ENCODE peak calls at places on chromosomes 16 and 17, in nine cellular contexts. One of them, this sample, is unnamed.

GRCh38 chr16:77711775-77712174 is 10.5 kb upstream of the NUDT7 start:
- DNase-seq in stimulated activated CD4-positive, alpha-beta T cell treated with anti-CD3 and anti-CD28 coated beads, Interleukin-15, amount 100 ng/mL, for 1 hour: no peak
- DNase-seq in body of pancreas: peak
- DNase-seq in NCI-H2171 treated with DMSO at 0.1 percent for 48 hours: no peak
- DNase-seq in choroid plexus epithelial cell: peak
- DNase-seq in BJ: no peak
- DNase-seq in activated CD4-positive, CD25-positive, alpha-beta regulatory T cell: no peak
- DNase-seq in MM.1S: no peak
- DNase-seq in ureter: no peak
- DNase-seq in this sample: no peak

GRCh38 chr16:22711847-22712246 is 102.1 kb upstream of the HS3ST2 start:
- DNase-seq in body of pancreas: no peak
- DNase-seq in stimulated activated CD4-positive, alpha-beta T cell treated with anti-CD3 and anti-CD28 coated beads, Interleukin-15, amount 100 ng/mL, for 1 hour: no peak
- DNase-seq in NCI-H2171 treated with DMSO at 0.1 percent for 48 hours: no peak
- DNase-seq in choroid plexus epithelial cell: no peak
- DNase-seq in ureter: no peak
- DNase-seq in MM.1S: no peak
- DNase-seq in BJ: no peak
- DNase-seq in activated CD4-positive, CD25-positive, alpha-beta regulatory T cell: no peak
- DNase-seq in this sample: no peak

GRCh38 chr16:705748-706188 is at the start of gene FBXL16:
- DNase-seq in ureter: no peak
- DNase-seq in stimulated activated CD4-positive, alpha-beta T cell treated with anti-CD3 and anti-CD28 coated beads, Interleukin-15, amount 100 ng/mL, for 1 hour: no peak
- DNase-seq in MM.1S: no peak
- DNase-seq in activated CD4-positive, CD25-positive, alpha-beta regulatory T cell: no peak
- DNase-seq in NCI-H2171 treated with DMSO at 0.1 percent for 48 hours: peak
- DNase-seq in BJ: no peak
- DNase-seq in choroid plexus epithelial cell: no peak
- DNase-seq in body of pancreas: no peak
- DNase-seq in this sample: no peak

GRCh38 chr17:77690271-77691161 is 268.0 kb upstream of the TNRC6C start:
- DNase-seq in activated CD4-positive, CD25-positive, alpha-beta regulatory T cell: no peak
- DNase-seq in stimulated activated CD4-positive, alpha-beta T cell treated with anti-CD3 and anti-CD28 coated beads, Interleukin-15, amount 100 ng/mL, for 1 hour: no peak
- DNase-seq in MM.1S: peak
- DNase-seq in BJ: no peak
- DNase-seq in choroid plexus epithelial cell: no peak
- DNase-seq in body of pancreas: no peak
- DNase-seq in NCI-H2171 treated with DMSO at 0.1 percent for 48 hours: no peak
- DNase-seq in ureter: peak
- DNase-seq in this sample: peak

GRCh38 chr16:83356266-83356665 is 451.5 kb upstream of the HSBP1 start:
- DNase-seq in NCI-H2171 treated with DMSO at 0.1 percent for 48 hours: peak
- DNase-seq in stimulated activated CD4-positive, alpha-beta T cell treated with anti-CD3 and anti-CD28 coated beads, Interleukin-15, amount 100 ng/mL, for 1 hour: no peak
- DNase-seq in BJ: no peak
- DNase-seq in MM.1S: peak
- DNase-seq in activated CD4-positive, CD25-positive, alpha-beta regulatory T cell: no peak
- DNase-seq in body of pancreas: peak
- DNase-seq in choroid plexus epithelial cell: peak
- DNase-seq in ureter: no peak
- DNase-seq in this sample: peak

GRCh38 chr17:27980035-27980434 is 62.4 kb upstream of the NLK start:
- DNase-seq in activated CD4-positive, CD25-positive, alpha-beta regulatory T cell: no peak
- DNase-seq in ureter: no peak
- DNase-seq in BJ: peak
- DNase-seq in body of pancreas: no peak
- DNase-seq in MM.1S: no peak
- DNase-seq in NCI-H2171 treated with DMSO at 0.1 percent for 48 hours: no peak
- DNase-seq in choroid plexus epithelial cell: peak
- DNase-seq in stimulated activated CD4-positive, alpha-beta T cell treated with anti-CD3 and anti-CD28 coated beads, Interleukin-15, amount 100 ng/mL, for 1 hour: no peak
- DNase-seq in this sample: no peak

GRCh38 chr17:17783121-17783824 is 53.5 kb downstream of the SREBF1 start:
- DNase-seq in stimulated activated CD4-positive, alpha-beta T cell treated with anti-CD3 and anti-CD28 coated beads, Interleukin-15, amount 100 ng/mL, for 1 hour: peak
- DNase-seq in activated CD4-positive, CD25-positive, alpha-beta regulatory T cell: no peak
- DNase-seq in ureter: peak
- DNase-seq in body of pancreas: peak
- DNase-seq in BJ: no peak
- DNase-seq in MM.1S: peak
- DNase-seq in choroid plexus epithelial cell: peak
- DNase-seq in NCI-H2171 treated with DMSO at 0.1 percent for 48 hours: peak
- DNase-seq in this sample: peak

GRCh38 chr17:45976755-45977505 is 22.1 kb upstream of the STH start:
- DNase-seq in activated CD4-positive, CD25-positive, alpha-beta regulatory T cell: no peak
- DNase-seq in stimulated activated CD4-positive, alpha-beta T cell treated with anti-CD3 and anti-CD28 coated beads, Interleukin-15, amount 100 ng/mL, for 1 hour: no peak
- DNase-seq in body of pancreas: no peak
- DNase-seq in ureter: no peak
- DNase-seq in NCI-H2171 treated with DMSO at 0.1 percent for 48 hours: no peak
- DNase-seq in choroid plexus epithelial cell: peak
- DNase-seq in MM.1S: no peak
- DNase-seq in BJ: no peak
- DNase-seq in this sample: no peak

GRCh38 chr17:61251939-61252865 is 147.4 kb upstream of the TBX2 start:
- DNase-seq in BJ: peak
- DNase-seq in choroid plexus epithelial cell: peak
- DNase-seq in MM.1S: no peak
- DNase-seq in NCI-H2171 treated with DMSO at 0.1 percent for 48 hours: no peak
- DNase-seq in ureter: peak
- DNase-seq in body of pancreas: peak
- DNase-seq in activated CD4-positive, CD25-positive, alpha-beta regulatory T cell: no peak
- DNase-seq in stimulated activated CD4-positive, alpha-beta T cell treated with anti-CD3 and anti-CD28 coated beads, Interleukin-15, amount 100 ng/mL, for 1 hour: no peak
- DNase-seq in this sample: no peak

GRCh38 chr17:22217135-22217534 is 524.8 kb downstream of the KCNJ18 start:
- DNase-seq in stimulated activated CD4-positive, alpha-beta T cell treated with anti-CD3 and anti-CD28 coated beads, Interleukin-15, amount 100 ng/mL, for 1 hour: no peak
- DNase-seq in MM.1S: no peak
- DNase-seq in ureter: no peak
- DNase-seq in NCI-H2171 treated with DMSO at 0.1 percent for 48 hours: no peak
- DNase-seq in activated CD4-positive, CD25-positive, alpha-beta regulatory T cell: no peak
- DNase-seq in BJ: no peak
- DNase-seq in choroid plexus epithelial cell: no peak
- DNase-seq in body of pancreas: no peak
- DNase-seq in this sample: peak

GRCh38 chr16:81443688-81444447 is 740 bp upstream of the CMIP start:
- DNase-seq in ureter: no peak
- DNase-seq in choroid plexus epithelial cell: no peak
- DNase-seq in stimulated activated CD4-positive, alpha-beta T cell treated with anti-CD3 and anti-CD28 coated beads, Interleukin-15, amount 100 ng/mL, for 1 hour: no peak
- DNase-seq in NCI-H2171 treated with DMSO at 0.1 percent for 48 hours: no peak
- DNase-seq in BJ: no peak
- DNase-seq in MM.1S: no peak
- DNase-seq in body of pancreas: peak
- DNase-seq in activated CD4-positive, CD25-positive, alpha-beta regulatory T cell: no peak
- DNase-seq in this sample: no peak

GRCh38 chr16:81394966-81395655 is 49.5 kb upstream of the CMIP start:
- DNase-seq in stimulated activated CD4-positive, alpha-beta T cell treated with anti-CD3 and anti-CD28 coated beads, Interleukin-15, amount 100 ng/mL, for 1 hour: no peak
- DNase-seq in choroid plexus epithelial cell: no peak
- DNase-seq in ureter: no peak
- DNase-seq in NCI-H2171 treated with DMSO at 0.1 percent for 48 hours: no peak
- DNase-seq in activated CD4-positive, CD25-positive, alpha-beta regulatory T cell: no peak
- DNase-seq in MM.1S: no peak
- DNase-seq in BJ: no peak
- DNase-seq in body of pancreas: no peak
- DNase-seq in this sample: no peak

GRCh38 chr17:55926276-55926995 is 175.6 kb downstream of the PCTP start:
- DNase-seq in stimulated activated CD4-positive, alpha-beta T cell treated with anti-CD3 and anti-CD28 coated beads, Interleukin-15, amount 100 ng/mL, for 1 hour: no peak
- DNase-seq in MM.1S: peak
- DNase-seq in BJ: no peak
- DNase-seq in body of pancreas: no peak
- DNase-seq in ureter: no peak
- DNase-seq in choroid plexus epithelial cell: no peak
- DNase-seq in NCI-H2171 treated with DMSO at 0.1 percent for 48 hours: peak
- DNase-seq in activated CD4-positive, CD25-positive, alpha-beta regulatory T cell: no peak
- DNase-seq in this sample: no peak

GRCh38 chr16:27217256-27217655 is 13.9 kb downstream of the KDM8 start:
- DNase-seq in choroid plexus epithelial cell: peak
- DNase-seq in NCI-H2171 treated with DMSO at 0.1 percent for 48 hours: no peak
- DNase-seq in MM.1S: no peak
- DNase-seq in BJ: no peak
- DNase-seq in ureter: no peak
- DNase-seq in stimulated activated CD4-positive, alpha-beta T cell treated with anti-CD3 and anti-CD28 coated beads, Interleukin-15, amount 100 ng/mL, for 1 hour: no peak
- DNase-seq in activated CD4-positive, CD25-positive, alpha-beta regulatory T cell: no peak
- DNase-seq in body of pancreas: no peak
- DNase-seq in this sample: no peak

GRCh38 chr16:69775535-69775934 is 13.4 kb downstream of the WWP2 start:
- DNase-seq in MM.1S: no peak
- DNase-seq in activated CD4-positive, CD25-positive, alpha-beta regulatory T cell: no peak
- DNase-seq in ureter: no peak
- DNase-seq in NCI-H2171 treated with DMSO at 0.1 percent for 48 hours: no peak
- DNase-seq in body of pancreas: no peak
- DNase-seq in BJ: no peak
- DNase-seq in stimulated activated CD4-positive, alpha-beta T cell treated with anti-CD3 and anti-CD28 coated beads, Interleukin-15, amount 100 ng/mL, for 1 hour: no peak
- DNase-seq in choroid plexus epithelial cell: no peak
- DNase-seq in this sample: no peak

GRCh38 chr16:56988948-56989945 is at the start of gene NLRC5:
- DNase-seq in ureter: peak
- DNase-seq in stimulated activated CD4-positive, alpha-beta T cell treated with anti-CD3 and anti-CD28 coated beads, Interleukin-15, amount 100 ng/mL, for 1 hour: peak
- DNase-seq in activated CD4-positive, CD25-positive, alpha-beta regulatory T cell: peak
- DNase-seq in MM.1S: peak
- DNase-seq in choroid plexus epithelial cell: peak
- DNase-seq in body of pancreas: peak
- DNase-seq in NCI-H2171 treated with DMSO at 0.1 percent for 48 hours: peak
- DNase-seq in BJ: no peak
- DNase-seq in this sample: peak

GRCh38 chr16:28180660-28181556 is 30.9 kb downstream of the XPO6 start:
- DNase-seq in activated CD4-positive, CD25-positive, alpha-beta regulatory T cell: no peak
- DNase-seq in NCI-H2171 treated with DMSO at 0.1 percent for 48 hours: no peak
- DNase-seq in body of pancreas: no peak
- DNase-seq in stimulated activated CD4-positive, alpha-beta T cell treated with anti-CD3 and anti-CD28 coated beads, Interleukin-15, amount 100 ng/mL, for 1 hour: no peak
- DNase-seq in choroid plexus epithelial cell: peak
- DNase-seq in ureter: no peak
- DNase-seq in BJ: no peak
- DNase-seq in MM.1S: no peak
- DNase-seq in this sample: no peak

GRCh38 chr17:62125307-62125706 is 60.2 kb upstream of the MED13 start:
- DNase-seq in body of pancreas: no peak
- DNase-seq in choroid plexus epithelial cell: no peak
- DNase-seq in MM.1S: no peak
- DNase-seq in stimulated activated CD4-positive, alpha-beta T cell treated with anti-CD3 and anti-CD28 coated beads, Interleukin-15, amount 100 ng/mL, for 1 hour: no peak
- DNase-seq in activated CD4-positive, CD25-positive, alpha-beta regulatory T cell: no peak
- DNase-seq in ureter: no peak
- DNase-seq in NCI-H2171 treated with DMSO at 0.1 percent for 48 hours: no peak
- DNase-seq in BJ: no peak
- DNase-seq in this sample: no peak

GRCh38 chr17:68101992-68102758 is 66.6 kb downstream of the KPNA2 start:
- DNase-seq in body of pancreas: peak
- DNase-seq in ureter: no peak
- DNase-seq in stimulated activated CD4-positive, alpha-beta T cell treated with anti-CD3 and anti-CD28 coated beads, Interleukin-15, amount 100 ng/mL, for 1 hour: no peak
- DNase-seq in NCI-H2171 treated with DMSO at 0.1 percent for 48 hours: peak
- DNase-seq in activated CD4-positive, CD25-positive, alpha-beta regulatory T cell: no peak
- DNase-seq in choroid plexus epithelial cell: peak
- DNase-seq in MM.1S: no peak
- DNase-seq in BJ: no peak
- DNase-seq in this sample: peak

GRCh38 chr17:78342438-78343098 is 17.3 kb downstream of the SOCS3 start:
- DNase-seq in NCI-H2171 treated with DMSO at 0.1 percent for 48 hours: no peak
- DNase-seq in MM.1S: no peak
- DNase-seq in choroid plexus epithelial cell: peak
- DNase-seq in BJ: peak
- DNase-seq in activated CD4-positive, CD25-positive, alpha-beta regulatory T cell: no peak
- DNase-seq in body of pancreas: peak
- DNase-seq in stimulated activated CD4-positive, alpha-beta T cell treated with anti-CD3 and anti-CD28 coated beads, Interleukin-15, amount 100 ng/mL, for 1 hour: no peak
- DNase-seq in ureter: peak
- DNase-seq in this sample: peak

GRCh38 chr17:3836551-3836950 is 9.5 kb downstream of the NCBP3 start:
- DNase-seq in choroid plexus epithelial cell: no peak
- DNase-seq in stimulated activated CD4-positive, alpha-beta T cell treated with anti-CD3 and anti-CD28 coated beads, Interleukin-15, amount 100 ng/mL, for 1 hour: no peak
- DNase-seq in body of pancreas: no peak
- DNase-seq in ureter: no peak
- DNase-seq in MM.1S: no peak
- DNase-seq in BJ: no peak
- DNase-seq in NCI-H2171 treated with DMSO at 0.1 percent for 48 hours: no peak
- DNase-seq in activated CD4-positive, CD25-positive, alpha-beta regulatory T cell: no peak
- DNase-seq in this sample: no peak

GRCh38 chr16:58128721-58129096 is 472 bp downstream of the CFAP20 start:
- DNase-seq in MM.1S: peak
- DNase-seq in ureter: no peak
- DNase-seq in body of pancreas: no peak
- DNase-seq in stimulated activated CD4-positive, alpha-beta T cell treated with anti-CD3 and anti-CD28 coated beads, Interleukin-15, amount 100 ng/mL, for 1 hour: no peak
- DNase-seq in choroid plexus epithelial cell: no peak
- DNase-seq in BJ: no peak
- DNase-seq in activated CD4-positive, CD25-positive, alpha-beta regulatory T cell: no peak
- DNase-seq in NCI-H2171 treated with DMSO at 0.1 percent for 48 hours: no peak
- DNase-seq in this sample: no peak

GRCh38 chr17:16415031-16415924 is at the start of gene TRPV2:
- DNase-seq in activated CD4-positive, CD25-positive, alpha-beta regulatory T cell: peak
- DNase-seq in NCI-H2171 treated with DMSO at 0.1 percent for 48 hours: no peak
- DNase-seq in ureter: no peak
- DNase-seq in BJ: no peak
- DNase-seq in stimulated activated CD4-positive, alpha-beta T cell treated with anti-CD3 and anti-CD28 coated beads, Interleukin-15, amount 100 ng/mL, for 1 hour: no peak
- DNase-seq in MM.1S: peak
- DNase-seq in choroid plexus epithelial cell: no peak
- DNase-seq in body of pancreas: peak
- DNase-seq in this sample: peak

GRCh38 chr17:7056386-7056785 is 12.5 kb upstream of the SLC16A11 start:
- DNase-seq in BJ: peak
- DNase-seq in choroid plexus epithelial cell: peak
- DNase-seq in stimulated activated CD4-positive, alpha-beta T cell treated with anti-CD3 and anti-CD28 coated beads, Interleukin-15, amount 100 ng/mL, for 1 hour: no peak
- DNase-seq in activated CD4-positive, CD25-positive, alpha-beta regulatory T cell: no peak
- DNase-seq in body of pancreas: no peak
- DNase-seq in MM.1S: peak
- DNase-seq in NCI-H2171 treated with DMSO at 0.1 percent for 48 hours: no peak
- DNase-seq in ureter: no peak
- DNase-seq in this sample: no peak